ENCODE peak calls at places on chromosomes 3 and 15, in five cellular contexts. K, H, Y, P and F are unnamed samples.

GRCh38 chr3:170499562-170500156 is 81.0 kb downstream of the CLDN11 start:
- DNase-seq in K (peak; percentile 32), H (no peak), Y (peak; percentile 26), P (no peak), F (no peak)

GRCh38 chr3:30440147-30440604 is 166.2 kb upstream of the TGFBR2 start:
- DNase-seq in K (no peak), H (peak; percentile 24), Y (no peak), P (no peak), F (no peak)

GRCh38 chr3:47473391-47473790 is 2.4 kb downstream of the SCAP start:
- DNase-seq in K (no peak), H (peak; percentile 26), Y (no peak), P (no peak), F (no peak)

GRCh38 chr3:124248471-124249028 is 256.6 kb upstream of the ROPN1 start:
- DNase-seq in K (no peak), H (peak; percentile 72), Y (no peak), P (no peak), F (no peak)

GRCh38 chr3:129052675-129053074 is 7.9 kb upstream of the GP9 start:
- DNase-seq in K (no peak), H (no peak), Y (no peak), P (no peak), F (no peak)

GRCh38 chr15:93298901-93299300 is 209.9 kb upstream of the RGMA start:
- DNase-seq in K (no peak), H (no peak), Y (no peak), P (no peak), F (no peak)

GRCh38 chr3:150312018-150312657 is 96.0 kb upstream of the TSC22D2 start:
- DNase-seq in K (no peak), H (no peak), Y (no peak), P (no peak), F (no peak)

GRCh38 chr3:159814161-159814560 is 174.5 kb upstream of the IL12A start:
- DNase-seq in K (no peak), H (peak; percentile 95), Y (no peak), P (no peak), F (no peak)

GRCh38 chr3:114857281-114857680 is 289.8 kb downstream of the ZBTB20 start:
- DNase-seq in K (no peak), H (no peak), Y (no peak), P (no peak), F (no peak)

GRCh38 chr15:73818308-73818985 is 54.9 kb upstream of the TBC1D21 start:
- DNase-seq in K (no peak), H (no peak), Y (no peak), P (no peak), F (no peak)

GRCh38 chr15:75143738-75144334 is 57.8 kb upstream of the C15orf39 start:
- DNase-seq in K (no peak), H (no peak), Y (no peak), P (no peak), F (no peak)

GRCh38 chr3:65146149-65146548 is 458.3 kb upstream of the ADAMTS9 start:
- DNase-seq in K (no peak), H (peak; percentile 100), Y (no peak), P (no peak), F (no peak)

GRCh38 chr15:79339588-79340314 is 28.8 kb downstream of the TMED3 start:
- DNase-seq in K (peak; percentile 16), H (peak; percentile 22), Y (no peak), P (peak; percentile 48), F (no peak)

GRCh38 chr3:177547953-177548352 is 350.7 kb upstream of the TBL1XR1 start:
- DNase-seq in K (no peak), H (no peak), Y (no peak), P (no peak), F (no peak)

GRCh38 chr15:78615151-78615589 is 5.6 kb downstream of the CHRNA3 start:
- DNase-seq in K (no peak), H (no peak), Y (no peak), P (no peak), F (no peak)

GRCh38 chr15:65101418-65101890 is 13.5 kb downstream of the UBAP1L start:
- DNase-seq in K (peak; percentile 80), H (peak; percentile 30), Y (peak; percentile 27), P (peak; percentile 88), F (peak; percentile 34)

GRCh38 chr15:65102912-65103311 is 12.1 kb downstream of the UBAP1L start:
- DNase-seq in K (no peak), H (no peak), Y (no peak), P (no peak), F (no peak)

GRCh38 chr15:65099336-65099735 is 15.7 kb downstream of the UBAP1L start:
- DNase-seq in K (no peak), H (no peak), Y (no peak), P (no peak), F (no peak)

GRCh38 chr15:65100427-65100826 is 14.6 kb downstream of the UBAP1L start:
- DNase-seq in K (no peak), H (no peak), Y (no peak), P (no peak), F (no peak)

DNA sequence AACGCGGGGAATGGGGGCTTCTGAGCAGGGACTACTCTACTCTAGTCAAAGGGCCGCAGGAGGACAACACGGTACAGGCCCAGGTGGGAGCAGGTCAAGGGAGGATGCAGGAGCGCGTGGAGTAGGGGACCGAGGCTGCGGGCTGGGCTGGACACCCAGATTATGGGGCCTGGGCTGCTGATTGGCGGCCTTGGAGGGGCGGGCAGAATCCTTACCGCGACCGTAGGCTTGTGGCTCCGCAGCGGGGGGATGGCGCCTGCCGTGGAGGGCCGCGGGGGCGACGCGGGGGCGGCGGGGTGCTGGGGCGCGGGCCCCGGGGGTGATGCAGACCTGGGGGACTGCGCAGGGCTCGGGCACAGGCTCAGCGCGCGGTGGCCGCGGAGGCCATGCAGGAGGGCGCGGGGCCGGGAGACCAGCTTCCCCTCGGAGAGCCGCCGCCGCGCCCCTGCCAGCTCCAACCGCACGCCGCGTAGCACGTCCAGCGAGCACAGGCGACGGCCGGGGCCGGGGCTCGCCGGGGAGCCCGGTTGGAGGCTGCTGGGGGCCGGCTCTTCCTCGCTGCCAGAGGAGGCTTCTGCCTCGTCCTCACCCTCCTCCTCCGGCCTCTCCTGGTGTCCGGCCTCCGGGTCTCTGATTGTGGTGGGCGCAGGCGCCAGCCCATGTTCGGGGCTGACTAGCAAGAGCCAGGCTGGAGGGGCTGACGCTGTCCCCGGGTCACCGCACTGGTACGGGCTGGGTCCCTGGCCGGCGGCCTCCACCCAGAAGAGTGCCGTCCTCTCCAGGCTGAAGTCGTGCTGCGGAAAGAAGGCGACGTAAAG is 12.9 kb downstream of the UBAP1L start:
- DNase-seq in K (no peak), H (no peak), Y (no peak), P (no peak), F (no peak)
- H3K27ac ChIP-seq in K (no peak overlapping the region), H (no peak overlapping the region), Y (no peak overlapping the region), P (no peak overlapping the region), F (no peak overlapping the region)

GRCh38 chr15:92078270-92078669 is 224.8 kb downstream of the SLCO3A1 start:
- DNase-seq in K (no peak), H (no peak), Y (no peak), P (no peak), F (no peak)
- H3K27ac ChIP-seq in K (no peak overlapping the region), H (no peak overlapping the region), Y (no peak overlapping the region), P (no peak overlapping the region), F (no peak overlapping the region)

DNA sequence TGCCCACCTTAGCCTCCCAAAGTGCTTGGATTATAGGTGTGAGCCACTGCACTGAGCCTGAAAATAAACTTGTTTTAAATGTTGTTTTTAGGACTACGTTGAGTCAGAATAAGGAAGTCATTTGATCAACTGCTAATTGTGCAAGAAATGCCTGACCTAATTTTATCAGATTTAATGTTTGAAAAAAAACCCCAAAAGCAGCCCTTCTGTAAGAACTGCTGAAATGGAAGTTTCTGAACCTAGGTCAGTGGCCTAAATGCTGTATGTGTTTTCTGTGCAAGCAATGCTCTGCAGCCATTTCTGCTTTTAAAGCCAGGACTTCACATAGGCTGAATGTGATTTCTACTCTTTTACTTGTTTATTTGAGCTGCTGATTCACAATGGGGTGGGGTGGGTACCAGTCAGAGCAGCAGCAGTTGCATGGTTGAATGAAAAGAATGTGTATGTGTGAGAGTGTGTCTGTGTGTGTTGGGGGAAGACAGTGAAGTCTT is 6.6 kb downstream of the GPX1 start:
- DNase-seq in K (no peak), H (peak; percentile 86), Y (no peak), P (no peak), F (no peak)
- H3K27ac ChIP-seq in K (no peak overlapping the region), H (no peak overlapping the region), Y (peak overlapping the region; percentile 60), P (peak overlapping the region; percentile 23), F (peak overlapping the region; percentile 31)

GRCh38 chr3:109137766-109138165 is 1.2 kb downstream of the C3orf85 start:
- DNase-seq in K (peak; percentile 24), H (no peak), Y (no peak), P (no peak), F (no peak)
- H3K27ac ChIP-seq in K (no peak overlapping the region), H (no peak overlapping the region), Y (no peak overlapping the region), P (no peak overlapping the region), F (no peak overlapping the region)

DNA sequence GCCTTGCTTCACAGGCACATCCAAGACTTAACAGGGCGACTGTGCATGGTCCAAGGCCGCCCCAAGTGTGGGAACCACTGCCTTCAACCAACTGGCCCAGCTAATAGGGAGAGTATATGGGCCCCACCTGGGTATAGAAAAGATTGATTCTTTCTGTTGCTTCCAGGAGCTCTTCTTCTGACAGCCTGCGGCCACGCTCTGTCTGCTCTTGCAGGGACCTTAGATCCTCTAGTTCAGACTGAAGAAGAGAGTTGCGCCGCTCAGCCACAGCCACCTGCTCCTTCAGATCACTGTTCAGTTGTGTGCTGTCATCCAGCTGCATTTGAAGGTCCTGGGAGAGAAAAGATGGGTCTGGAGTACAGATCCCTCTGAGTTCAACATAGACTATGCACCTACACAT is 102.2 kb downstream of the HHLA2 start:
- DNase-seq in K (no peak), H (no peak), Y (no peak), P (no peak), F (no peak)
- H3K27ac ChIP-seq in K (no peak overlapping the region), H (no peak overlapping the region), Y (no peak overlapping the region), P (no peak overlapping the region), F (no peak overlapping the region)